ENCODE peak calls at places on chromosomes 4 and X, in six cellular contexts. One of them, this sample, is unnamed. For H3K4me1, the result is how much of the 10 kb centered on the place peaks cover.

GRCh38 chr4:58871509-58871908 is 1761.3 kb upstream of the IGFBP7 start:
- DNase-seq in adrenal gland: no peak
- DNase-seq in esophagus squamous epithelium: no peak
- DNase-seq in CD8-positive, alpha-beta T cell: no peak
- DNase-seq in pancreas: no peak
- DNase-seq in H9: no peak
- DNase-seq in this sample: no peak

GRCh38 chr4:41061482-41062185 is 152.7 kb downstream of the APBB2 start:
- DNase-seq in adrenal gland: no peak
- DNase-seq in pancreas: no peak
- DNase-seq in CD8-positive, alpha-beta T cell: no peak
- DNase-seq in esophagus squamous epithelium: no peak
- DNase-seq in H9: no peak
- DNase-seq in this sample: no peak

GRCh38 chrX:77412631-77413030 is 34.6 kb upstream of the FGF16 start:
- DNase-seq in pancreas: no peak
- DNase-seq in H9: no peak
- DNase-seq in esophagus squamous epithelium: no peak
- DNase-seq in CD8-positive, alpha-beta T cell: no peak
- DNase-seq in adrenal gland: no peak
- DNase-seq in this sample: no peak

GRCh38 chr4:6773106-6773505 is 9.4 kb upstream of the KIAA0232 start:
- DNase-seq in H9: no peak
- DNase-seq in CD8-positive, alpha-beta T cell: no peak
- DNase-seq in adrenal gland: no peak
- DNase-seq in esophagus squamous epithelium: no peak
- DNase-seq in pancreas: peak
- DNase-seq in this sample: peak

GRCh38 chr4:114867291-114867690 is 246.1 kb downstream of the NDST4 start:
- DNase-seq in adrenal gland: no peak
- DNase-seq in H9: no peak
- DNase-seq in esophagus squamous epithelium: no peak
- DNase-seq in pancreas: no peak
- DNase-seq in CD8-positive, alpha-beta T cell: no peak
- DNase-seq in this sample: no peak

GRCh38 chrX:45232139-45232538 is 31.5 kb upstream of the DIPK2B start:
- DNase-seq in H9: no peak
- DNase-seq in esophagus squamous epithelium: no peak
- DNase-seq in CD8-positive, alpha-beta T cell: no peak
- DNase-seq in pancreas: no peak
- DNase-seq in adrenal gland: no peak
- DNase-seq in this sample: no peak

GRCh38 chrX:2501246-2502102 is 698 bp upstream of the DHRSX start:
- DNase-seq in pancreas: peak
- DNase-seq in adrenal gland: no peak
- DNase-seq in CD8-positive, alpha-beta T cell: no peak
- DNase-seq in esophagus squamous epithelium: no peak
- DNase-seq in H9: no peak
- DNase-seq in this sample: no peak

GRCh38 chr4:84914686-84915395 is 51.6 kb downstream of the WDFY3 start:
- DNase-seq in CD8-positive, alpha-beta T cell: no peak
- DNase-seq in pancreas: no peak
- DNase-seq in H9: no peak
- DNase-seq in adrenal gland: no peak
- DNase-seq in esophagus squamous epithelium: no peak
- DNase-seq in this sample: no peak

GRCh38 chr4:118821590-118822293 is 14.2 kb downstream of the SEC24D start:
- DNase-seq in H9: no peak
- DNase-seq in CD8-positive, alpha-beta T cell: no peak
- DNase-seq in esophagus squamous epithelium: no peak
- DNase-seq in adrenal gland: no peak
- DNase-seq in pancreas: no peak
- DNase-seq in this sample: no peak

GRCh38 chr4:55742655-55743191 is 76.9 kb upstream of the EXOC1L start:
- DNase-seq in CD8-positive, alpha-beta T cell: no peak
- DNase-seq in pancreas: no peak
- DNase-seq in H9: no peak
- DNase-seq in esophagus squamous epithelium: no peak
- DNase-seq in adrenal gland: no peak
- DNase-seq in this sample: no peak

GRCh38 chr4:38993683-38994082 is 38.5 kb downstream of the TMEM156 start:
- DNase-seq in adrenal gland: no peak
- DNase-seq in H9: no peak
- DNase-seq in CD8-positive, alpha-beta T cell: no peak
- DNase-seq in esophagus squamous epithelium: no peak
- DNase-seq in pancreas: no peak
- DNase-seq in this sample: no peak

GRCh38 chr4:152680988-152681731 is 1.4 kb upstream of the TMEM154 start:
- DNase-seq in esophagus squamous epithelium: no peak
- DNase-seq in H9: no peak
- DNase-seq in adrenal gland: no peak
- DNase-seq in pancreas: no peak
- DNase-seq in CD8-positive, alpha-beta T cell: no peak
- DNase-seq in this sample: no peak

GRCh38 chrX:314781-315595 is 3.6 kb downstream of the GTPBP6 start:
- DNase-seq in pancreas: peak
- DNase-seq in CD8-positive, alpha-beta T cell: no peak
- DNase-seq in esophagus squamous epithelium: no peak
- DNase-seq in H9: no peak
- DNase-seq in adrenal gland: no peak
- DNase-seq in this sample: peak

GRCh38 chrX:28491941-28492340 is 95.3 kb upstream of the IL1RAPL1 start:
- DNase-seq in esophagus squamous epithelium: no peak
- DNase-seq in CD8-positive, alpha-beta T cell: no peak
- DNase-seq in adrenal gland: no peak
- DNase-seq in H9: no peak
- DNase-seq in pancreas: no peak
- DNase-seq in this sample: no peak

GRCh38 chr4:164081371-164081770 is 586.9 kb downstream of the TMA16 start:
- DNase-seq in pancreas: no peak
- DNase-seq in H9: no peak
- DNase-seq in CD8-positive, alpha-beta T cell: no peak
- DNase-seq in esophagus squamous epithelium: no peak
- DNase-seq in adrenal gland: no peak
- DNase-seq in this sample: no peak

GRCh38 chrX:147377728-147378127 is 534.0 kb upstream of the FMR1 start:
- DNase-seq in esophagus squamous epithelium: no peak
- DNase-seq in pancreas: no peak
- DNase-seq in CD8-positive, alpha-beta T cell: no peak
- DNase-seq in H9: no peak
- DNase-seq in adrenal gland: no peak
- DNase-seq in this sample: no peak

GRCh38 chrX:20254712-20255299 is 11.9 kb downstream of the RPS6KA3 start:
- DNase-seq in CD8-positive, alpha-beta T cell: no peak
- DNase-seq in esophagus squamous epithelium: no peak
- DNase-seq in H9: no peak
- DNase-seq in pancreas: no peak
- DNase-seq in adrenal gland: no peak
- DNase-seq in this sample: no peak

GRCh38 chr4:130486186-130486585 is 1390.2 kb downstream of the C4orf33 start:
- DNase-seq in H9: no peak
- DNase-seq in adrenal gland: no peak
- DNase-seq in pancreas: no peak
- DNase-seq in CD8-positive, alpha-beta T cell: no peak
- DNase-seq in esophagus squamous epithelium: no peak
- DNase-seq in this sample: no peak

GRCh38 chr4:5952286-5953002 is 59.6 kb upstream of the CRMP1 start:
- DNase-seq in adrenal gland: no peak
- DNase-seq in H9: no peak
- DNase-seq in esophagus squamous epithelium: no peak
- DNase-seq in CD8-positive, alpha-beta T cell: no peak
- DNase-seq in pancreas: no peak
- DNase-seq in this sample: no peak

GRCh38 chrX:23341452-23341851 is 6.8 kb downstream of the PTCHD1 start:
- DNase-seq in CD8-positive, alpha-beta T cell: no peak
- DNase-seq in pancreas: peak
- DNase-seq in adrenal gland: peak
- DNase-seq in H9: peak
- DNase-seq in esophagus squamous epithelium: no peak
- DNase-seq in this sample: no peak

GRCh38 chrX:10656214-10656613 is 35.8 kb upstream of the MID1 start:
- DNase-seq in esophagus squamous epithelium: no peak
- DNase-seq in adrenal gland: no peak
- DNase-seq in CD8-positive, alpha-beta T cell: no peak
- DNase-seq in pancreas: no peak
- DNase-seq in H9: no peak
- DNase-seq in this sample: no peak

GRCh38 chr4:129239088-129239487 is 143.1 kb downstream of the C4orf33 start:
- DNase-seq in pancreas: no peak
- DNase-seq in adrenal gland: peak
- DNase-seq in CD8-positive, alpha-beta T cell: no peak
- DNase-seq in H9: no peak
- DNase-seq in esophagus squamous epithelium: no peak
- DNase-seq in this sample: no peak

GRCh38 chrX:120559799-120560198 is 963 bp downstream of the CUL4B start:
- DNase-seq in esophagus squamous epithelium: no peak
- DNase-seq in adrenal gland: no peak
- DNase-seq in pancreas: no peak
- DNase-seq in CD8-positive, alpha-beta T cell: no peak
- DNase-seq in H9: no peak
- DNase-seq in this sample: no peak

GRCh38 chr4:78218260-78218659 is 161.1 kb downstream of the FRAS1 start:
- DNase-seq in H9: no peak
- DNase-seq in pancreas: no peak
- DNase-seq in esophagus squamous epithelium: no peak
- DNase-seq in CD8-positive, alpha-beta T cell: no peak
- DNase-seq in adrenal gland: no peak
- DNase-seq in this sample: no peak
- H3K4me1 ChIP-seq in H9: under half
- H3K4me1 ChIP-seq in pancreas: under half
- H3K4me1 ChIP-seq in esophagus squamous epithelium: under half
- H3K4me1 ChIP-seq in CD8-positive, alpha-beta T cell: under half
- H3K4me1 ChIP-seq in adrenal gland: under half
- H3K4me1 ChIP-seq in this sample: under half

DNA sequence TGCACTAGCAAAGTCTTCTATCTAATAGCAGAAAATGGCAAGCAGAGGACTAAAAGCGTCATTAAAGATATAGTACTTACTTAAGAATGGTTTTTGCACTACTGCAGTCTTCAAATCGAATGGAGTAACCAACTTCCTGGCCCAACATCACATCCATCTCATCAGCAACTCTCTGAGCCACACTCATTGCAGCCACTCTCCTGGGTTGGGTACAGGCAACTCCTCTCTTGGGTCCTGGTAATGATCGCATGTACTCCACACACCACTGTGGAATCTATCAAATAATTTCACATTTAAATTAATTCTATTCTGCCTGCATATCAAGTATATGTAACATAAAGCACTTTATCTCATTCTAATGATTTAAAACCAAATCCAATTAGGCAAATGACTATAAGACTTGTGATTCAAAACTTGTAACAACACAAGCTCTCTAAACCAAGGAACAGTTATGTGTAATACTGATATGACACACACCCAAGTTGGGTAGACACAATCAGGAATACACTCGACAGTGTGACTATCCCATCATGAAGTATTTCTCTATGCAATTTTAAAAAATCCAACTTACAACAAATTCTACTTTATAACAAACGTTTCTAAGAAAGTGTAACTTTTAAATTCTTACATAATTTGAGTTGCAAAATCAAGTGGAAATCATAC is 13.6 kb downstream of the DHX15 start:
- DNase-seq in CD8-positive, alpha-beta T cell: no peak
- DNase-seq in esophagus squamous epithelium: no peak
- DNase-seq in H9: no peak
- DNase-seq in pancreas: no peak
- DNase-seq in adrenal gland: no peak
- DNase-seq in this sample: no peak
- H3K4me1 ChIP-seq in CD8-positive, alpha-beta T cell: under half
- H3K4me1 ChIP-seq in esophagus squamous epithelium: under half
- H3K4me1 ChIP-seq in H9: under half
- H3K4me1 ChIP-seq in pancreas: under half
- H3K4me1 ChIP-seq in adrenal gland: under half
- H3K4me1 ChIP-seq in this sample: under half

GRCh38 chr4:74205559-74205958 is 47.6 kb downstream of the MTHFD2L start:
- DNase-seq in CD8-positive, alpha-beta T cell: no peak
- DNase-seq in H9: no peak
- DNase-seq in esophagus squamous epithelium: no peak
- DNase-seq in pancreas: no peak
- DNase-seq in adrenal gland: no peak
- DNase-seq in this sample: no peak
- H3K4me1 ChIP-seq in CD8-positive, alpha-beta T cell: under half
- H3K4me1 ChIP-seq in H9: under half
- H3K4me1 ChIP-seq in esophagus squamous epithelium: under half
- H3K4me1 ChIP-seq in pancreas: under half
- H3K4me1 ChIP-seq in adrenal gland: under half
- H3K4me1 ChIP-seq in this sample: under half

GRCh38 chr4:80143305-80143679 is 54.0 kb upstream of the PRDM8 start:
- DNase-seq in H9: no peak
- DNase-seq in esophagus squamous epithelium: no peak
- DNase-seq in pancreas: no peak
- DNase-seq in adrenal gland: no peak
- DNase-seq in CD8-positive, alpha-beta T cell: no peak
- DNase-seq in this sample: no peak

GRCh38 chr4:80139668-80140067 is 57.6 kb upstream of the PRDM8 start:
- DNase-seq in CD8-positive, alpha-beta T cell: no peak
- DNase-seq in H9: no peak
- DNase-seq in esophagus squamous epithelium: no peak
- DNase-seq in adrenal gland: no peak
- DNase-seq in pancreas: no peak
- DNase-seq in this sample: no peak

GRCh38 chr4:80142396-80143304 is 54.7 kb upstream of the PRDM8 start:
- DNase-seq in H9: no peak
- DNase-seq in pancreas: no peak
- DNase-seq in adrenal gland: no peak
- DNase-seq in CD8-positive, alpha-beta T cell: no peak
- DNase-seq in esophagus squamous epithelium: no peak
- DNase-seq in this sample: no peak

GRCh38 chr4:80140237-80140636 is 57.1 kb upstream of the PRDM8 start:
- DNase-seq in esophagus squamous epithelium: no peak
- DNase-seq in H9: no peak
- DNase-seq in adrenal gland: no peak
- DNase-seq in pancreas: no peak
- DNase-seq in CD8-positive, alpha-beta T cell: no peak
- DNase-seq in this sample: no peak

DNA sequence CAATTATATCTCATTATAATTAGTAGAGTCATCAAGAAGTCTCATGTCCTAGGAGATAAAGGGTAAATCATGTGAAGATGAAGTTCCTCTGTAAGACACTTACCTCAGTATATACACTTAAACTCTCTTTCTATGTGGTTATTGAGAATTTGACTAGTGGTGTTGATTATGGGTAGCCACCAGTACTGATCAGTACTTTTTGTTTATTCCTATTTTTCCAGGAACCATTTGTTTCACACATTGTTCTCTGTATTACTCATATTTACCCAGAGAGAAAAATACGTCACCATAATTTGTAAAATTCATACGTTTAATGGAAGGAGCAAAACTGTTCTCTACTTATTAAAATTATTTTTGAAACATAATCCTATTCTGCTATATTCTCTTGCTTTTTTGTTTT is 55.8 kb upstream of the PRDM8 start:
- DNase-seq in adrenal gland: no peak
- DNase-seq in CD8-positive, alpha-beta T cell: no peak
- DNase-seq in H9: no peak
- DNase-seq in pancreas: no peak
- DNase-seq in esophagus squamous epithelium: no peak
- DNase-seq in this sample: no peak
- H3K4me1 ChIP-seq in adrenal gland: under half
- H3K4me1 ChIP-seq in CD8-positive, alpha-beta T cell: under half
- H3K4me1 ChIP-seq in H9: under half
- H3K4me1 ChIP-seq in pancreas: under half
- H3K4me1 ChIP-seq in esophagus squamous epithelium: under half
- H3K4me1 ChIP-seq in this sample: under half

This sample was measured in suprapubic skin.